ENCODE peak calls at places on chromosome 10, in five cellular contexts. A is fibroblast of pulmonary artery, I is BJ, V is esophagus muscularis mucosa, P is tibial artery. R is an unnamed sample.

GRCh38 chr10:20858292-20859124 is 38.6 kb downstream of the NEBL start:
- DNase-seq in A (peak), I (no peak), V (no peak), P (no peak), R (peak)

GRCh38 chr10:31912898-31913847 is 15.5 kb downstream of the ARHGAP12 start:
- DNase-seq in A (no peak), I (no peak), V (no peak), P (no peak), R (no peak)

GRCh38 chr10:11553773-11554381 is 57.6 kb downstream of the USP6NL start:
- DNase-seq in A (no peak), I (no peak), V (no peak), P (no peak), R (no peak)

GRCh38 chr10:99560277-99561126 is 27.8 kb downstream of the NKX2-3 start:
- DNase-seq in A (peak), I (no peak), V (no peak), P (no peak), R (peak)

GRCh38 chr10:30357806-30358205 is 8.7 kb upstream of the MTPAP start:
- DNase-seq in A (no peak), I (no peak), V (peak), P (no peak), R (no peak)

GRCh38 chr10:111789821-111790220 is 393.7 kb downstream of the GPAM start:
- DNase-seq in A (no peak), I (no peak), V (no peak), P (no peak), R (no peak)

GRCh38 chr10:85280014-85280413 is 951.6 kb downstream of the CCSER2 start:
- DNase-seq in A (no peak), I (no peak), V (no peak), P (no peak), R (no peak)

GRCh38 chr10:24344279-24344678 is 135.3 kb downstream of the KIAA1217 start:
- DNase-seq in A (peak), I (peak), V (no peak), P (no peak), R (peak)

GRCh38 chr10:62708569-62708968 is 96.0 kb upstream of the ADO start:
- DNase-seq in A (no peak), I (no peak), V (no peak), P (no peak), R (no peak)

GRCh38 chr10:130108934-130109604 is 1.6 kb downstream of the C10orf143 start:
- DNase-seq in A (no peak), I (no peak), V (no peak), P (no peak), R (no peak)

GRCh38 chr10:47289921-47290320 is 10.1 kb upstream of the GDF10 start:
- DNase-seq in A (no peak), I (no peak), V (no peak), P (no peak), R (no peak)

GRCh38 chr10:112585052-112585451 is 138.0 kb downstream of the VTI1A start:
- DNase-seq in A (peak), I (no peak), V (no peak), P (no peak), R (no peak)

GRCh38 chr10:48444861-48445841 is 138.7 kb downstream of the MAPK8 start:
- DNase-seq in A (peak), I (no peak), V (peak), P (peak), R (no peak)

GRCh38 chr10:27446091-27446918 is 57.8 kb upstream of the RAB18 start:
- DNase-seq in A (peak), I (peak), V (no peak), P (no peak), R (peak)

DNA sequence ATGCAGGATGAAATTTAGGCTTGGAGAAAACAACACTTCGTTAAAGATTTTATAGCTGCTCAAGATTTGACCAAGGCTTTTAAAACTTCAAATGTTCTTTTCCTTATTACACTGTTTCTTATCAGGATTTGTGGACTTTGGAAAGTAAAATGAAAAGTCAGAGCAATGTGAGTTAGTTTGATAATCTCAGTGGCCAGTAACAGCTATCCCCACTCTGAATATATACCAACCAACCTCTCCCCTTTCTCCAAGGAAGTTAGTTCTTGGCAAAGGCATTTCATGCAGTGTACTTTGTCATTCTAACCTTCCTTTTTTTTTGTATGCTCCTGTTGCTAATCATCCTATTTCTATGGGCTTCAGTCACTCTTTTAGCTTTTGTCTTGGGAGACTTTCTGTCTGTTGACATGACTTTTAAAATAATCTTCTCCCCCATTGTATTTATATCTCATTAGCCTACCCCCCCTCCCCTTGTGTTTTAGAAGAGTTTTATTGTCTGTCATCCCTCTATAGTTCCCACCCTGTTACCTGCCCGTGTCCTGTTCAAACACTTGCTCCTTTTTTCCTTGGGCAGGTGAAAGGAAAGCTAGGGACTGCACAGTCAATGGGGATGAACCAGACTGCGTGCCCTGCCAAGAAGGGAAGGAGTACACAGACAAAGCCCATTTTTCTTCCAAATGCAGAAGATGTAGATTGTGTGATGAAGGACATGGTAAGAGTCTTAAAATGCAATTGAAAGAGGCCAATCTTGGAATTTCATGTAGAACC is 16.7 kb downstream of the FAS start:
- DNase-seq in A (no peak), I (no peak), V (no peak), P (no peak), R (no peak)
- TF ChIP-seq CTCF in A (no peak), I (no peak), V (no peak), P (no peak), R (no peak)

GRCh38 chr10:75294031-75294437 is 58.3 kb upstream of the COMTD1 start:
- DNase-seq in A (no peak), I (no peak), V (no peak), P (no peak), R (no peak)

GRCh38 chr10:75295901-75296441 is 60.2 kb upstream of the COMTD1 start:
- DNase-seq in A (no peak), I (no peak), V (no peak), P (no peak), R (no peak)

GRCh38 chr10:75294518-75294865 is 58.7 kb upstream of the COMTD1 start:
- DNase-seq in A (no peak), I (no peak), V (no peak), P (peak), R (no peak)

GRCh38 chr10:75293456-75293840 is 57.7 kb upstream of the COMTD1 start:
- DNase-seq in A (no peak), I (no peak), V (no peak), P (no peak), R (no peak)

DNA sequence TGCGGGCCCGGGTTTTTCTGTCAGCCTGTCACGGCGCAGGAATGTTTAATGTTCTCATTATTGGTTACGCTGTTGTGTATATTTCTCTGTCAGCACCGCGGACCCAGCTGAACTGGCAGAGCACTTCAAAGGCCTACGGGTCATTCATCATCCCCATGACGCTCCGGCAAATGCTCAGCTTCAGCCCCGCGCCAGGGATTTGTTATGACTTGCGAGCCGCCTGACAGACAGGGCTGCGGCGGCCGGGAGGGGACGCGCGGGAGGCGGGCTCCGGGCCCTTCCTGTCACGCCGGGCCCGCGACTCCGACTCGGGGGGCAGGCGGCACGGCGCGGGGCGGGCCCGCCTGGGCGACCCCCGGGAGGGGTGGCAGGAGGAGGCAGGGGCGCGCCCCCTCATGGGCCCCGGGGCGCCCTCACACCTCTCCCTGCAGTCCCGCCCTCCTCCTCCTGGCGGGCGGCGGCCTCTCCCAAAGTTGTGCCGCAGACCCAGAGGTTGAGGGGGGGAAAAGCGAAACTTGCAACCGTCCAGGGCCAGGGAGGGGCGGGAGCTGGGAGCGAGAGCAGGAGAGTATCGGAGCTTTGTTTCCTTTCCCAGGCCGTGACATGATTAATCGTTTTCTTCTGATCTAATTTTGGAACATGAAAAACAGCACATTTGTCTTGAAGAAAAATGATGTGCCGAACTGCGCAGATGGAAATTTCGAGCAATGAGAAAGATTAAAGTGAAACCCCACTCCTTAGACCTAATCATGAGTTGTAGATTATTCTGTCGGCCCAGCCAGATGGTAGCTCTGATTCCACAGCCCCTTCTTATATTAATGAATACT is 59.3 kb upstream of the COMTD1 start:
- DNase-seq in A (peak), I (peak), V (peak), P (peak), R (peak)
- H3K4me3 ChIP-seq in A (peak), I (peak), V (peak), P (peak), R (peak)

GRCh38 chr10:102504179-102504975 is 605 bp downstream of the SUFU start:
- DNase-seq in A (no peak), I (no peak), V (no peak), P (peak), R (peak)
- TF ChIP-seq CTCF in A (no peak), I (no peak), V (no peak), P (no peak), R (no peak)

GRCh38 chr10:115846528-115846927 is 426.5 kb downstream of the GFRA1 start:
- DNase-seq in A (no peak), I (no peak), V (no peak), P (no peak), R (no peak)

GRCh38 chr10:115851689-115852088 is 421.3 kb downstream of the GFRA1 start:
- DNase-seq in A (no peak), I (no peak), V (no peak), P (no peak), R (no peak)

GRCh38 chr10:115850666-115851065 is 422.3 kb downstream of the GFRA1 start:
- DNase-seq in A (no peak), I (no peak), V (no peak), P (no peak), R (no peak)

GRCh38 chr10:115845958-115846357 is 427.0 kb downstream of the GFRA1 start:
- DNase-seq in A (no peak), I (no peak), V (no peak), P (no peak), R (no peak)

GRCh38 chr10:115849197-115849596 is 423.8 kb downstream of the GFRA1 start:
- DNase-seq in A (no peak), I (no peak), V (no peak), P (no peak), R (no peak)
- H3K4me3 ChIP-seq in A (no peak), I (no peak), V (no peak), P (no peak), R (no peak)